ENCODE peak calls at places on chromosomes 12 and 14, in nine cellular contexts. One of them, this sample, is unnamed.

GRCh38 chr12:132620893-132621656 is 2.5 kb downstream of the P2RX2 start:
- DNase-seq in CD4-positive, alpha-beta T cell: no peak
- DNase-seq in upper lobe of right lung: no peak
- DNase-seq in Calu3: no peak
- DNase-seq in B cell: no peak
- DNase-seq in HL-60: no peak
- DNase-seq in psoas muscle: peak; percentile 53
- DNase-seq in endodermal cell: no peak
- DNase-seq in A549: no peak
- DNase-seq in this sample: no peak

GRCh38 chr12:65923228-65923627 is 98.9 kb downstream of the HMGA2 start:
- DNase-seq in HL-60: no peak
- DNase-seq in upper lobe of right lung: no peak
- DNase-seq in B cell: no peak
- DNase-seq in endodermal cell: no peak
- DNase-seq in CD4-positive, alpha-beta T cell: no peak
- DNase-seq in A549: no peak
- DNase-seq in Calu3: no peak
- DNase-seq in psoas muscle: no peak
- DNase-seq in this sample: no peak

GRCh38 chr12:52454411-52455201 is 2.7 kb upstream of the KRT6B start:
- DNase-seq in B cell: no peak
- DNase-seq in CD4-positive, alpha-beta T cell: no peak
- DNase-seq in Calu3: no peak
- DNase-seq in A549: no peak
- DNase-seq in HL-60: no peak
- DNase-seq in endodermal cell: no peak
- DNase-seq in psoas muscle: no peak
- DNase-seq in upper lobe of right lung: no peak
- DNase-seq in this sample: no peak

GRCh38 chr12:20003252-20003651 is 365.1 kb upstream of the PDE3A start:
- DNase-seq in upper lobe of right lung: no peak
- DNase-seq in HL-60: no peak
- DNase-seq in endodermal cell: no peak
- DNase-seq in CD4-positive, alpha-beta T cell: no peak
- DNase-seq in A549: no peak
- DNase-seq in Calu3: no peak
- DNase-seq in psoas muscle: no peak
- DNase-seq in B cell: no peak
- DNase-seq in this sample: no peak

GRCh38 chr12:115947696-115948062 is 329.8 kb downstream of the MED13L start:
- DNase-seq in HL-60: no peak
- DNase-seq in Calu3: no peak
- DNase-seq in upper lobe of right lung: no peak
- DNase-seq in B cell: no peak
- DNase-seq in endodermal cell: no peak
- DNase-seq in psoas muscle: no peak
- DNase-seq in CD4-positive, alpha-beta T cell: no peak
- DNase-seq in A549: no peak
- DNase-seq in this sample: no peak

GRCh38 chr12:124397807-124398577 is 103.1 kb downstream of the RFLNA start:
- DNase-seq in CD4-positive, alpha-beta T cell: no peak
- DNase-seq in endodermal cell: no peak
- DNase-seq in HL-60: no peak
- DNase-seq in A549: no peak
- DNase-seq in psoas muscle: peak; percentile 82
- DNase-seq in Calu3: peak; percentile 51
- DNase-seq in B cell: no peak
- DNase-seq in upper lobe of right lung: no peak
- DNase-seq in this sample: no peak

GRCh38 chr12:79255326-79255725 is 390.8 kb downstream of the SYT1 start:
- DNase-seq in HL-60: no peak
- DNase-seq in A549: no peak
- DNase-seq in psoas muscle: no peak
- DNase-seq in CD4-positive, alpha-beta T cell: no peak
- DNase-seq in upper lobe of right lung: no peak
- DNase-seq in Calu3: no peak
- DNase-seq in endodermal cell: no peak
- DNase-seq in B cell: no peak
- DNase-seq in this sample: no peak

GRCh38 chr12:108642899-108643654 is 9.4 kb upstream of the SELPLG start:
- DNase-seq in psoas muscle: no peak
- DNase-seq in A549: no peak
- DNase-seq in B cell: no peak
- DNase-seq in Calu3: no peak
- DNase-seq in HL-60: no peak
- DNase-seq in endodermal cell: no peak
- DNase-seq in CD4-positive, alpha-beta T cell: no peak
- DNase-seq in upper lobe of right lung: no peak
- DNase-seq in this sample: no peak

GRCh38 chr12:4032906-4033628 is 159.9 kb upstream of the PARP11 start:
- DNase-seq in endodermal cell: peak; percentile 58
- DNase-seq in upper lobe of right lung: no peak
- DNase-seq in A549: no peak
- DNase-seq in psoas muscle: no peak
- DNase-seq in Calu3: no peak
- DNase-seq in HL-60: no peak
- DNase-seq in CD4-positive, alpha-beta T cell: no peak
- DNase-seq in B cell: no peak
- DNase-seq in this sample: no peak

DNA sequence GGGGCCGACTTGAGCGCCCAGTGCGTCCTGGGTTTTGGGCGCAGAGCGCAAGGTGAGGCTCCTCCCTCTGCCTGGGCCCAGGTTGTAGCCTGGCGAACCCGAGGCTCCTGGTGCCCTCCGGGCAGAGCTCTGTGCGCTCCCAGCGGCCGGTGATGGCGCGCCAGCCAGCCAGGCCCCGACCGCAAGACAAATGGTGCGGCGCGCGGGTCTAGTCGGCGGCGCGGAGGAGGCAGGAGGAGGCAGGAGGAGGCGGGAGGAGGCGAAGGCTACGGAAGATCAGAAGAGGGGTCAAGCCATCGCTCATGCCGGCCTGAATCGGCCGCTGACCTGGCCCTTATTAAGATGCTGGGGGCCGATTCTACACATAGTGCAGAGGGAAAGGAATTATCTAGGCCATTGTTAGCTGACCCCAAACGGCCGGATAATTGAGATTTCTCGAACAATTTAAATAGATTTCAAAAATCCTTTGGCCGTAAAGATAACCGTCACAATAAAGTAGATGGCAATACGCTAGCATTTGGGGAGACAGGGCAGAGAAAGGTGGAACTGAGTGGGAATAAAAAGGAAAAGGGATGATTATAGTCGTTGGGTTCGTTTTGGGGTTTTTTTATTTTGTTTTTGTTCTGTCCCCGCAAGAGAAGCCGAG is 2.8 kb downstream of the TBX5 start:
- DNase-seq in CD4-positive, alpha-beta T cell: no peak
- DNase-seq in B cell: no peak
- DNase-seq in psoas muscle: no peak
- DNase-seq in Calu3: no peak
- DNase-seq in A549: no peak
- DNase-seq in endodermal cell: peak; percentile 97
- DNase-seq in HL-60: no peak
- DNase-seq in upper lobe of right lung: no peak
- DNase-seq in this sample: no peak
- TF ChIP-seq CTCF in CD4-positive, alpha-beta T cell: no peak
- TF ChIP-seq CTCF in B cell: no peak
- TF ChIP-seq CTCF in psoas muscle: no peak
- TF ChIP-seq CTCF in Calu3: no peak
- TF ChIP-seq CTCF in A549: no peak
- TF ChIP-seq CTCF in endodermal cell: peak; percentile 80
- TF ChIP-seq CTCF in HL-60: no peak
- TF ChIP-seq CTCF in upper lobe of right lung: peak; percentile 19
- TF ChIP-seq CTCF in this sample: no peak

GRCh38 chr14:96086032-96086431 is 46.9 kb downstream of the C14orf132 start:
- DNase-seq in B cell: no peak
- DNase-seq in endodermal cell: no peak
- DNase-seq in upper lobe of right lung: no peak
- DNase-seq in psoas muscle: no peak
- DNase-seq in A549: peak; percentile 52
- DNase-seq in HL-60: no peak
- DNase-seq in Calu3: peak; percentile 74
- DNase-seq in CD4-positive, alpha-beta T cell: no peak
- DNase-seq in this sample: no peak

GRCh38 chr14:96088131-96088880 is 49.1 kb downstream of the C14orf132 start:
- DNase-seq in B cell: no peak
- DNase-seq in psoas muscle: peak; percentile 19
- DNase-seq in CD4-positive, alpha-beta T cell: no peak
- DNase-seq in endodermal cell: no peak
- DNase-seq in Calu3: no peak
- DNase-seq in upper lobe of right lung: no peak
- DNase-seq in A549: no peak
- DNase-seq in HL-60: no peak
- DNase-seq in this sample: no peak

GRCh38 chr14:96085369-96085768 is 46.2 kb downstream of the C14orf132 start:
- DNase-seq in B cell: no peak
- DNase-seq in A549: no peak
- DNase-seq in upper lobe of right lung: no peak
- DNase-seq in HL-60: no peak
- DNase-seq in psoas muscle: no peak
- DNase-seq in endodermal cell: no peak
- DNase-seq in CD4-positive, alpha-beta T cell: no peak
- DNase-seq in Calu3: no peak
- DNase-seq in this sample: no peak

GRCh38 chr14:96084796-96085195 is 45.6 kb downstream of the C14orf132 start:
- DNase-seq in CD4-positive, alpha-beta T cell: no peak
- DNase-seq in HL-60: no peak
- DNase-seq in Calu3: no peak
- DNase-seq in B cell: no peak
- DNase-seq in upper lobe of right lung: no peak
- DNase-seq in endodermal cell: no peak
- DNase-seq in A549: no peak
- DNase-seq in psoas muscle: peak; percentile 6
- DNase-seq in this sample: no peak

DNA sequence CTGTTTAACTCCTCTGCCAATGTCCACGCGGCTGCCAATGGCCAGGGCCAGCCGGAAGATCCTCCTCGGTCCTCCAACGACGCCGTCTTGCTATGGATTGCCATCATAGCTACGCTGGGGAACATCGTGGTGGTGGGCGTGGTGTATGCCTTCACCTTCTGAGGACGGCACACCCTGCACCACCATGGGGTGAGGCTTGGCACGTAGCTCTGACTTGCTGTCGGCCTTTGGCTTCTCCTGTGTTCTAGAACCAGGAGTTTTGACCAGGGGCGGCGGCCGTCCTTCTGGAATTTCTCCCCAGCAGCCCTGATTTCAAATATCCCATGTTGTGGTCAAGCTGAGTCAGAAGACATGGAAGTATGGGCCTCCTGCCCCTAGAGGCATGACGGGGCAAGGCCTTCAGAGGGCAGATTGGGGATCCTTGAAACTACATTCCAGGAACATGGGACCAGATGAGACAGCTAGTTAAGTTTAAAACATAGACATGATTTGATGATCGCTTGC is 47.5 kb downstream of the C14orf132 start:
- DNase-seq in HL-60: no peak
- DNase-seq in endodermal cell: no peak
- DNase-seq in Calu3: no peak
- DNase-seq in CD4-positive, alpha-beta T cell: no peak
- DNase-seq in psoas muscle: no peak
- DNase-seq in B cell: no peak
- DNase-seq in A549: no peak
- DNase-seq in upper lobe of right lung: no peak
- DNase-seq in this sample: no peak
- TF ChIP-seq CTCF in HL-60: no peak
- TF ChIP-seq CTCF in endodermal cell: peak; percentile 33
- TF ChIP-seq CTCF in Calu3: no peak
- TF ChIP-seq CTCF in CD4-positive, alpha-beta T cell: no peak
- TF ChIP-seq CTCF in psoas muscle: no peak
- TF ChIP-seq CTCF in B cell: no peak
- TF ChIP-seq CTCF in A549: no peak
- TF ChIP-seq CTCF in upper lobe of right lung: no peak
- TF ChIP-seq CTCF in this sample: no peak

GRCh38 chr12:6285532-6286306 is 24.8 kb upstream of the PLEKHG6 start:
- DNase-seq in endodermal cell: no peak
- DNase-seq in B cell: no peak
- DNase-seq in A549: no peak
- DNase-seq in CD4-positive, alpha-beta T cell: no peak
- DNase-seq in upper lobe of right lung: no peak
- DNase-seq in HL-60: no peak
- DNase-seq in Calu3: no peak
- DNase-seq in psoas muscle: no peak
- DNase-seq in this sample: no peak

GRCh38 chr12:6288235-6288634 is 22.2 kb upstream of the PLEKHG6 start:
- DNase-seq in HL-60: no peak
- DNase-seq in A549: no peak
- DNase-seq in CD4-positive, alpha-beta T cell: no peak
- DNase-seq in Calu3: no peak
- DNase-seq in psoas muscle: no peak
- DNase-seq in B cell: no peak
- DNase-seq in upper lobe of right lung: no peak
- DNase-seq in endodermal cell: no peak
- DNase-seq in this sample: no peak

GRCh38 chr12:6284273-6284672 is 26.2 kb upstream of the PLEKHG6 start:
- DNase-seq in CD4-positive, alpha-beta T cell: no peak
- DNase-seq in upper lobe of right lung: no peak
- DNase-seq in psoas muscle: no peak
- DNase-seq in Calu3: no peak
- DNase-seq in B cell: no peak
- DNase-seq in A549: no peak
- DNase-seq in endodermal cell: peak; percentile 63
- DNase-seq in HL-60: no peak
- DNase-seq in this sample: no peak

GRCh38 chr12:6282453-6282840 is 28.0 kb upstream of the PLEKHG6 start:
- DNase-seq in Calu3: no peak
- DNase-seq in CD4-positive, alpha-beta T cell: no peak
- DNase-seq in A549: no peak
- DNase-seq in endodermal cell: no peak
- DNase-seq in B cell: no peak
- DNase-seq in upper lobe of right lung: peak; percentile 23
- DNase-seq in psoas muscle: no peak
- DNase-seq in HL-60: no peak
- DNase-seq in this sample: no peak

DNA sequence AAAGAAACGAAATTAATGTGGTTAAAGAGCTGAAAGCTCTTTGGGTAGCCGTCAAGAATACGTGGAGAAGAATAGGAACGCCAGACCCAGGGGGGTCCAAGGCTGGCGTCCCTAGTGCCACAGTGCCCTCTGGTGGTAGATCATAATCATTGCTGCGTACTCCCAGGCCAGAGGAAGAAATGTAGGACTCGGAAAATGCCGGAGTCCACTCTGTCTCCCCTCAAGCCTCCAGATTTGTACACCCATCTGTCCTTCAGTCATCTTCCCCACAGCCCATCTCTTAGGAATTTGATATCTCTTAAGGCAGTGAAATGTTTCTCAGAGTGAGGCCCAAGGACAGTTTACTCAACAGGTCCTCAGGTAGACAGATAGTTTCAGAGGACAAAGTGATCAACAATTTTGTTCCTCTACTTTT is 25.4 kb upstream of the PLEKHG6 start:
- DNase-seq in Calu3: peak; percentile 81
- DNase-seq in HL-60: peak; percentile 35
- DNase-seq in A549: peak; percentile 95
- DNase-seq in CD4-positive, alpha-beta T cell: peak; percentile 34
- DNase-seq in B cell: peak; percentile 58
- DNase-seq in upper lobe of right lung: no peak
- DNase-seq in psoas muscle: peak; percentile 69
- DNase-seq in endodermal cell: peak; percentile 93
- DNase-seq in this sample: no peak
- TF ChIP-seq CTCF in Calu3: peak; percentile 84
- TF ChIP-seq CTCF in HL-60: peak; percentile 82
- TF ChIP-seq CTCF in A549: peak; percentile 97
- TF ChIP-seq CTCF in CD4-positive, alpha-beta T cell: peak; percentile 97
- TF ChIP-seq CTCF in B cell: peak; percentile 97
- TF ChIP-seq CTCF in upper lobe of right lung: peak; percentile 96
- TF ChIP-seq CTCF in psoas muscle: peak; percentile 96
- TF ChIP-seq CTCF in endodermal cell: peak; percentile 100
- TF ChIP-seq CTCF in this sample: peak; percentile 98

GRCh38 chr14:51552275-51552674 is 99.4 kb upstream of the FRMD6 start:
- DNase-seq in psoas muscle: no peak
- DNase-seq in Calu3: no peak
- DNase-seq in B cell: no peak
- DNase-seq in endodermal cell: no peak
- DNase-seq in CD4-positive, alpha-beta T cell: no peak
- DNase-seq in A549: no peak
- DNase-seq in HL-60: no peak
- DNase-seq in upper lobe of right lung: no peak
- DNase-seq in this sample: no peak
- TF ChIP-seq CTCF in psoas muscle: no peak
- TF ChIP-seq CTCF in Calu3: no peak
- TF ChIP-seq CTCF in B cell: no peak
- TF ChIP-seq CTCF in endodermal cell: peak; percentile 59
- TF ChIP-seq CTCF in CD4-positive, alpha-beta T cell: no peak
- TF ChIP-seq CTCF in A549: no peak
- TF ChIP-seq CTCF in HL-60: no peak
- TF ChIP-seq CTCF in upper lobe of right lung: no peak
- TF ChIP-seq CTCF in this sample: no peak

This sample was measured in CD14-positive monocyte.